ENCODE peak calls at places on chromosomes 7 and 10, in five cellular contexts. F, N, O, V and R are unnamed samples.

GRCh38 chr10:121078672-121079102 is 227.5 kb downstream of the WDR11 start:
- DNase-seq in N (no peak), V (no peak), O (no peak), F (peak; percentile 61), R (no peak)

GRCh38 chr10:26770069-26770468 is 72.6 kb downstream of the PDSS1 start:
- DNase-seq in V (no peak), F (no peak), N (no peak), O (no peak), R (no peak)

GRCh38 chr7:23538301-23538700 is 6.5 kb upstream of the TRA2A start:
- DNase-seq in N (no peak), O (no peak), V (no peak), F (no peak), R (no peak)

GRCh38 chr7:94452257-94452656 is 57.4 kb upstream of the CASD1 start:
- DNase-seq in N (peak; percentile 5), V (no peak), O (peak; percentile 82), F (no peak), R (no peak)

GRCh38 chr7:86815556-86815955 is 171.8 kb downstream of the GRM3 start:
- DNase-seq in O (no peak), F (no peak), V (no peak), N (no peak), R (no peak)

GRCh38 chr10:35487336-35488034 is 117.7 kb upstream of the GJD4 start:
- DNase-seq in F (peak; percentile 57), N (peak; percentile 24), V (no peak), O (no peak), R (no peak)

GRCh38 chr10:120402358-120402757 is 54.7 kb upstream of the PLPP4 start:
- DNase-seq in N (no peak), F (peak; percentile 68), V (no peak), O (no peak), R (no peak)

GRCh38 chr10:72904806-72905205 is 11.3 kb downstream of the OIT3 start:
- DNase-seq in V (no peak), O (no peak), N (no peak), F (no peak), R (peak; percentile 7)

GRCh38 chr10:124917168-124917938 is 24.6 kb upstream of the ZRANB1 start:
- DNase-seq in N (peak; percentile 33), O (peak; percentile 71), F (peak; percentile 52), V (peak; percentile 27), R (peak; percentile 51)

GRCh38 chr10:43220971-43221418 is 45.9 kb downstream of the RASGEF1A start:
- DNase-seq in V (peak; percentile 2), F (no peak), N (no peak), O (no peak), R (no peak)

GRCh38 chr10:24642921-24643678 is 80.6 kb downstream of the ARHGAP21 start:
- DNase-seq in F (peak; percentile 86), V (no peak), N (peak; percentile 88), O (peak; percentile 34), R (peak; percentile 56)

GRCh38 chr7:73448609-73449008 is 15.0 kb downstream of the FZD9 start:
- DNase-seq in O (no peak), V (no peak), N (peak; percentile 43), F (no peak), R (no peak)

GRCh38 chr10:9605231-9605630 is 1412.4 kb upstream of the CELF2 start:
- DNase-seq in N (no peak), V (no peak), F (no peak), O (no peak), R (no peak)

GRCh38 chr7:22420008-22420407 is 63.1 kb upstream of the RAPGEF5 start:
- DNase-seq in V (no peak), N (no peak), F (no peak), O (no peak), R (no peak)

GRCh38 chr7:96719164-96719563 is 9.5 kb upstream of the SEM1 start:
- DNase-seq in N (no peak), V (no peak), O (no peak), F (no peak), R (no peak)

GRCh38 chr10:97689637-97690036 is 2.6 kb upstream of the AVPI1 start:
- DNase-seq in O (no peak), V (no peak), N (peak; percentile 99), F (peak; percentile 98), R (no peak)

GRCh38 chr10:5480162-5480931 is 19.0 kb downstream of the CALML5 start:
- DNase-seq in V (no peak), O (no peak), F (no peak), N (no peak), R (no peak)

GRCh38 chr10:15427836-15428414 is 56.8 kb upstream of the FAM171A1 start:
- DNase-seq in O (peak; percentile 69), V (no peak), F (peak; percentile 40), N (peak; percentile 54), R (peak; percentile 14)

GRCh38 chr7:96120856-96121255 is 201.0 kb downstream of the SLC25A13 start:
- DNase-seq in F (no peak), V (no peak), O (no peak), N (no peak), R (no peak)

GRCh38 chr10:44894691-44895090 is 16.4 kb upstream of the TMEM72 start:
- DNase-seq in N (no peak), V (no peak), O (no peak), F (no peak), R (no peak)

GRCh38 chr10:66209025-66209424 is 716.8 kb upstream of the LRRTM3 start:
- DNase-seq in N (no peak), V (no peak), F (peak; percentile 16), O (no peak), R (no peak)

GRCh38 chr7:137196665-137197064 is 146.9 kb downstream of the PTN start:
- DNase-seq in F (peak; percentile 3), V (no peak), O (no peak), N (no peak), R (no peak)

GRCh38 chr7:1961776-1962276 is 270.9 kb downstream of the MAD1L1 start:
- DNase-seq in O (no peak), F (peak; percentile 98), V (no peak), N (peak; percentile 96), R (no peak)

GRCh38 chr7:55532150-55532917 is 40.0 kb downstream of the VOPP1 start:
- DNase-seq in O (no peak), N (no peak), V (no peak), F (no peak), R (peak; percentile 71)

GRCh38 chr10:81873932-81874816 is 820 bp upstream of the NRG3 start:
- DNase-seq in N (no peak), O (peak; percentile 95), F (peak; percentile 41), V (peak; percentile 34), R (no peak)

GRCh38 chr7:4878336-4879335 is 4.9 kb downstream of the RADIL start:
- DNase-seq in O (no peak), V (no peak), N (no peak), F (peak; percentile 56), R (no peak)

GRCh38 chr7:21253740-21254687 is 173.9 kb upstream of the SP4 start:
- DNase-seq in N (peak; percentile 26), V (no peak), F (peak; percentile 35), O (peak; percentile 87), R (peak; percentile 21)

GRCh38 chr10:29486466-29486865 is 148.3 kb downstream of the SVIL start:
- DNase-seq in F (no peak), O (no peak), N (no peak), V (no peak), R (no peak)

GRCh38 chr10:14837003-14837755 is 658 bp downstream of the CDNF start:
- DNase-seq in V (no peak), F (no peak), O (peak; percentile 3), N (no peak), R (no peak)

GRCh38 chr7:21427861-21428641 is at the start of gene SP4:
- DNase-seq in N (peak; percentile 91), V (peak; percentile 96), O (peak; percentile 96), F (peak; percentile 93), R (peak; percentile 93)

DNA sequence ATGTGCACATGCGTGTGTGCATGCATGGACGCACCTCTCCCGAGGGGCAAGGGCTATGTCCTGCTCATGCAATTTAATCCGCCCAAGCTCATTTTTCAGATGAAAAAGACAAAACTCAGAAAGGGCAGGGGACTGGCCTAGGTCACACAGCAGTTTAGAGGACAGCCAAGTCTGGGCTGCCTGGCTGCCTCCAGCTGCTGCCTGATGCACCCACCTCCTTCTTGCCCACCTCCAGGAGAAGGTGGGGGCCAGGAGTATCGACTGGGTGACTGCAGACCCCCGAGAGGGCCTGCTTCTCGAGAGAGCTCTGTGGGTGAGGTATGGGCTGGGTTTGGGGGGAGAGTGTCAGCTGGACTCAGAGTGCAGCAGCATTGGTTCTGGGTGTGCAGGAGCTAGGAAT is 113.4 kb downstream of the ZMIZ1 start:
- DNase-seq in N (no peak), O (no peak), F (no peak), V (no peak), R (no peak)
- H3K4me1 ChIP-seq in N (peaks cover 72% of the 10 kb centered on the region), O (peaks cover 96% of the 10 kb centered on the region), F (peaks cover 78% of the 10 kb centered on the region), V (peaks cover 56% of the 10 kb centered on the region), R (peaks cover 17% of the 10 kb centered on the region)

DNA sequence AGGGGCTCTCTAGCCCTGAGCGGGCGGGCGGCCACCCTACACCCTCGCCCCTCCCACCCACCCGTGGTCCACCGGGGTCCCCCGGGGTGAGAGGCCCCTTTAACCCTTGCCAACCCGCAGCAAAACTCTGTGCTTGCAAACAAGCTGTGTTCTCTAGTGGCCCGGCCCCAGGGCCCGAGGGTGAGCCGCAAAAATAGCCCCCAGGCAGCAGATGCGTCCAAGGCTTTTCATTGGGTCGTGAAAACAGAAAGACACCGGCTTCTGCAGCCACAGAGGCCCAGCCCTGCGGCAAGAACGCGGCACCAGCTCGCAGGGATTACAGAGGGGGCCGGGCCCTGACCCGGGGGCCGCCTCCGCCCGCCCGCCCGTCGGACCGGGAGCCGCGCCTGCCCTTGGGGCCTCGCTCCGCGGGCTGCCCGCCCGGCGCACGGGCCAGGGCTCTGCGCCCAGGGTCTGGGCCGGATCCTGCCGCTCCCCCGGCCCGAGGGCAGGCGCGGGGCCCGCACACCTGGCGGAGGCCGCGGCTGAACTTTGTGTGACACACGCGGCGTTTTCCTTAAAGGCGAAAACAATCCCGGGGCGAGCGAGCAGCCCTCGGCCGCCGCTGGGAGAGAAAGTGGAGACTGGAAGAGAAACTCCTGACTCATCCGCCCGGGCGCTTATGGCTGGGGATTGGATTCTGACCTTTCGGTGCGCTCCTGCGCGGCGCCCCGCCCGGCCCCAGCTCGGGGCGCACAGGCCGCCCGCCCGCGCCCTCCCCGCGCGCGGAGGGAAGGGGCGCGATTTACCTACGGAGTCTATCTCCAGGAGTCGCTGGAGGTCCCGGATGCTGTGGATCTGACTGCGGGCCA is 2.8 kb downstream of the PDGFA start:
- DNase-seq in N (peak; percentile 80), F (peak; percentile 84), V (peak; percentile 80), O (peak; percentile 65), R (no peak)
- H3K4me3 ChIP-seq in N (peak overlapping the region; percentile 77), F (peak overlapping the region; percentile 10), V (peak overlapping the region; percentile 94), O (peak overlapping the region; percentile 55), R (no peak overlapping the region)

GRCh38 chr7:133518718-133519117 is 265.8 kb downstream of the EXOC4 start:
- DNase-seq in F (no peak), N (no peak), O (no peak), V (no peak), R (no peak)
- H3K27ac ChIP-seq in F (no peak overlapping the region), N (no peak overlapping the region), O (no peak overlapping the region), V (no peak overlapping the region), R (no peak overlapping the region)

GRCh38 chr10:95756061-95756751 is at the start of gene ENTPD1:
- DNase-seq in O (peak; percentile 9), N (peak; percentile 12), V (no peak), F (no peak), R (peak; percentile 64)

GRCh38 chr10:95759233-95759826 is 3.4 kb downstream of the ENTPD1 start:
- DNase-seq in V (no peak), N (no peak), F (no peak), O (no peak), R (no peak)

GRCh38 chr10:95756796-95757657 is 1.1 kb downstream of the ENTPD1 start:
- DNase-seq in N (no peak), F (no peak), O (no peak), V (no peak), R (peak; percentile 41)

GRCh38 chr10:95758351-95759025 is 2.5 kb downstream of the ENTPD1 start:
- DNase-seq in V (no peak), F (no peak), N (peak; percentile 6), O (no peak), R (peak; percentile 49)

GRCh38 chr10:95755511-95756004 is 405 bp upstream of the ENTPD1 start:
- DNase-seq in F (no peak), N (no peak), V (peak; percentile 18), O (peak; percentile 13), R (no peak)
- H3K4me1 ChIP-seq in F (no peaks in the 10 kb centered on the region), N (peaks cover 4% of the 10 kb centered on the region), V (peaks cover 5% of the 10 kb centered on the region), O (peaks cover 9% of the 10 kb centered on the region), R (peaks cover 48% of the 10 kb centered on the region)